ENCODE peak calls at places on chromosome 19, in five cellular contexts. N is IMR-90, H is H9, R is H1, J is mesendoderm. L is an unnamed sample.

GRCh38 chr19:33444993-33445751 is 71.7 kb downstream of the CEBPG start:
- DNase-seq in J (no peak), H (no peak), R (no peak), N (peak), L (no peak)

GRCh38 chr19:17555929-17556813 is 722 bp downstream of the COLGALT1 start:
- DNase-seq in R (no peak), H (peak), J (peak), N (peak), L (peak)

GRCh38 chr19:41376241-41376997 is at the start of gene TMEM91:
- DNase-seq in J (peak), R (no peak), H (peak), N (no peak), L (no peak)

GRCh38 chr19:45405435-45406164 is 731 bp upstream of the PPP1R13L start:
- DNase-seq in N (peak), J (peak), H (peak), R (no peak), L (peak)

GRCh38 chr19:39046037-39046821 is 13.9 kb upstream of the FBXO27 start:
- DNase-seq in J (peak), N (no peak), H (no peak), R (no peak), L (no peak)

GRCh38 chr19:38210458-38210987 is 13.5 kb downstream of the DPF1 start:
- DNase-seq in N (peak), H (peak), R (no peak), J (peak), L (peak)

GRCh38 chr19:33497778-33498175 is 23.8 kb downstream of the PEPD start:
- DNase-seq in J (no peak), H (no peak), N (no peak), R (no peak), L (no peak)

GRCh38 chr19:18655173-18655844 is 18.5 kb downstream of the KLHL26 start:
- DNase-seq in J (no peak), N (no peak), R (no peak), H (no peak), L (no peak)

GRCh38 chr19:4327252-4327876 is 11.3 kb downstream of the STAP2 start:
- DNase-seq in H (peak), R (peak), J (peak), N (peak), L (peak)

GRCh38 chr19:50330365-50331078 is 1.3 kb upstream of the KCNC3 start:
- DNase-seq in H (peak), J (peak), R (peak), N (peak), L (peak)

GRCh38 chr19:4830768-4831265 is 695 bp downstream of the TICAM1 start:
- DNase-seq in N (no peak), J (no peak), R (no peak), H (no peak), L (no peak)

GRCh38 chr19:3879656-3880055 is 829 bp upstream of the ATCAY start:
- DNase-seq in J (no peak), R (no peak), N (no peak), H (no peak), L (no peak)

GRCh38 chr19:35211545-35212230 is 16.9 kb downstream of the FAM187B start:
- DNase-seq in R (no peak), H (no peak), N (no peak), J (no peak), L (no peak)

GRCh38 chr19:55165952-55166529 is 372 bp downstream of the DNAAF3 start:
- DNase-seq in J (peak), R (no peak), H (peak), N (peak), L (peak)

GRCh38 chr19:57850553-57851017 is 926 bp downstream of the ZNF587 start:
- DNase-seq in R (no peak), J (peak), H (peak), N (peak), L (peak)

GRCh38 chr19:46926201-46927071 is 65.6 kb downstream of the ARHGAP35 start:
- DNase-seq in J (no peak), N (no peak), H (no peak), R (no peak), L (no peak)

GRCh38 chr19:18587962-18588610 is 512 bp upstream of the REX1BD start:
- DNase-seq in R (no peak), J (no peak), N (no peak), H (peak), L (no peak)

GRCh38 chr19:4390017-4390861 is 10.1 kb downstream of the SH3GL1 start:
- DNase-seq in R (peak), J (peak), N (peak), H (peak), L (no peak)

GRCh38 chr19:54136864-54137113 is 773 bp upstream of the CNOT3 start:
- DNase-seq in H (no peak), R (no peak), N (no peak), J (no peak), L (no peak)
- H3K23ac ChIP-seq in H (no peak), R (no peak), N (peak), J (no peak), L (peak)

GRCh38 chr19:13115936-13116281 is 631 bp downstream of the TRMT1 start:
- DNase-seq in H (peak), N (no peak), R (no peak), J (no peak), L (no peak)

GRCh38 chr19:13117772-13118423 is at the start of gene NACC1:
- DNase-seq in H (peak), N (peak), J (peak), R (peak), L (peak)

GRCh38 chr19:13118424-13119193 is 545 bp downstream of the NACC1 start:
- DNase-seq in N (peak), R (peak), J (peak), H (peak), L (peak)

GRCh38 chr19:13117176-13117771 is 734 bp upstream of the TRMT1 start:
- DNase-seq in J (no peak), N (no peak), R (no peak), H (no peak), L (no peak)

DNA sequence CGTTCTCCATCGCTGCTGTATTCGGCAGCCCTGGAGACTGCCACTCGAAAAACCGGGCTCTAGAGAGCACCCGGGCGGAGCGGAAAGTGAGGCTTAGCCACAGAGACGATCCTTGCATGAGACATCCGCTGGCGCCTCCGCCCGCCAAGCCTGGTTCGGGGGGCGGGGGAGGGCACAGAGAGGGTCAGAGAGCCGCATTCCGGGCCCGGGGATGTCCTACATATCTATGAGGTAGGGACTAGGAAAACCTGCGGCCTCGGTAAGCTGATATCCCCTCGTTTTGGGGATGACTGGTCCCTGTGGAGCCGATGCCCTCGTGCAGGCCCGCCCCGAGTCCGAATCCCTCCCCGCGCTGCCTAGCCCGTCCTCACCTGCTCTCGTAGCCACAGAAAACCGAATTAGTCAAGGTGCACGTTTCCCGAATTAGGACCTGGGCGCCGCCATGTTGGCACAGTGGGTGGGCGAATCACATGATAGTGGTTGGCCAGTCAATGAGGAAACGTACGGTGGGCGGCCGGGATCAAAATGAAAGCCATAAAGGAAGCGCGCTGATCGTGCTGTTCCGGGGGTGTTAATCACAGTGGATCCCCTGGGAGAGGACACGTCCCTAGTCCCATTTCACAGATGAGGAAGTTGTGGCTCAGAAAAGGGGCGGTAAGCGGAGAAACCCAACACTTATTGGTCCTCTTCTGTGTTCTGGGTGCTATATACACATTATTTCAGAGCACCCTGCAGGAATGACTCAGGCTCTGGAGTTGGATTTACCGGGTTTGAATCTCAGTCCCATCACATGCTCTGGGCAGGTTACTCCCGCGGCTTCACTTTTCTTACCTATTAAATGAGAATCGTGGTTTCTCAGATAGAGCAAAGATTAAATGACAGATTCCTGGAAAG is at the start of gene TRMT1:
- DNase-seq in R (peak), N (peak), H (peak), J (peak), L (peak)
- H2BK120ac ChIP-seq in R (no peak), N (peak), H (no peak), J (no peak), L (no peak)

DNA sequence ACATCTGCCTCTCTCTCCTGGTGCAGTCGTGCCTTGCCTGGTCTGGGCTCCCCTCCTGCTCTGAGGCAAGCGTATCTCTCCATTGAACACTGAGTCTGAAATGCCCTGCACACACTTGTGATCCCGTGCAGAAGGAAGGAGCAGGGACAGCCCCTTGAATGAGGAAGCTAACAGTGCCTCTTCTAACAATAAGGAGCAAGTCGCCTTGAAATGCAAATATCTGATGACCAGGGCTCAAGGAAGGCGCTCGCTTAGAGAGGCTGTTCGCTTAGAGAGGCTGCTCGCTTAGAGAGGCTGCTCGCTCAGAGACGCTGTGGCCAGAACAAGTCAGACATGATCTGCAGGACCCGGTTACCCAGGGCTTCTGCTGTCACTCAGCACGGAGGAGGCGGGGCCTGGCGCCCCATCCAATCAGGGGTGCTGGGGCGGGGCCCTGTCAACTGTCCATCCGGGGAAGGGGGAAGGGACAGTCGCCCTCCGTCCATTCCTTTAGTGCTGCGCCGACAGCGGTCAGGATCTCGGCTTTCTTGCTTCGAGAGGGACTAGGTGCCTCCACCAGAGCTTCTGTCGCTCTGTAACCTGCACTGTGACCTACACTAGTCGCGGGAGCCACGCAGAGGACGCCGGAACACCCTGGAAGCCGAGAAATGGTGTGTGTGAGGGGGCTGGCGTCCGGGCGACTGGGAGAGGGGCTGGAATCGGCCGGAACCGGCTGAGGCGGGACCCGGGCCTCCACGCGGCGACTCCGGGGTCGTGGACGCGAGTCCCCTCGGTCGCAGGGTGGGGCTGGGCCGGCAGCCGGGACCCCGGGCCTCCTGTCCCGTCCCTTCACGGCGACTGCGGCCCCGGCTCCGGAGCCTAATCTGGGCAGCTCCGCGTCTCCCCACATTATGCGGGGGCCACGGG is at the start of gene ZNF440:
- DNase-seq in R (peak), J (peak), N (peak), H (peak), L (peak)
- H3K23ac ChIP-seq in R (no peak), J (no peak), N (peak), H (no peak), L (peak)

GRCh38 chr19:53768401-53768800 is 55.7 kb downstream of the NLRP12 start:
- DNase-seq in J (no peak), R (no peak), N (no peak), H (no peak), L (no peak)

GRCh38 chr19:53772943-53773342 is 51.2 kb downstream of the NLRP12 start:
- DNase-seq in N (peak), J (peak), H (peak), R (no peak), L (peak)

GRCh38 chr19:53774011-53774410 is 50.1 kb downstream of the NLRP12 start:
- DNase-seq in H (no peak), N (no peak), R (no peak), J (peak), L (no peak)

GRCh38 chr19:53775524-53775923 is 48.6 kb downstream of the NLRP12 start:
- DNase-seq in J (no peak), N (no peak), H (no peak), R (no peak), L (no peak)

DNA sequence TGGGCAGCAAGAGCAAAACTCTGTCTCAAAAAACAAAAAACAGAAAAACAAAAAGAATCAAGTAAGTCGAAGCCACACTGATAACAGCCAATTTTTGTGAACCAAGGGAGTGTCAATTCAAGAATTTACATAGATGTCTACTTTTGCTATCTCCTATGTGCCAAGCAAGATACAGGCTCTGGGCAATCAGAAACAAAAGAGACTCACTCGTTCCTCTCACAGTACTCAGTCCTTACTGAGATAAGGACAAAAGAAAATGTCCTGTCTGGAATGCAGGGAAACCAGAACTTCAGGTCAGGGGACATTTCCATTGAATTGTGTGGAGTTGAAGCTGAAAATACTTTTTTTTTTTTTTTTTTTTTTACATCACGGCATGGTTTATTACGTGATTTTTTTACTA is 53.0 kb downstream of the NLRP12 start:
- DNase-seq in J (peak), N (no peak), R (no peak), H (peak), L (no peak)
- H2BK120ac ChIP-seq in J (no peak), N (no peak), R (no peak), H (no peak), L (no peak)

DNA sequence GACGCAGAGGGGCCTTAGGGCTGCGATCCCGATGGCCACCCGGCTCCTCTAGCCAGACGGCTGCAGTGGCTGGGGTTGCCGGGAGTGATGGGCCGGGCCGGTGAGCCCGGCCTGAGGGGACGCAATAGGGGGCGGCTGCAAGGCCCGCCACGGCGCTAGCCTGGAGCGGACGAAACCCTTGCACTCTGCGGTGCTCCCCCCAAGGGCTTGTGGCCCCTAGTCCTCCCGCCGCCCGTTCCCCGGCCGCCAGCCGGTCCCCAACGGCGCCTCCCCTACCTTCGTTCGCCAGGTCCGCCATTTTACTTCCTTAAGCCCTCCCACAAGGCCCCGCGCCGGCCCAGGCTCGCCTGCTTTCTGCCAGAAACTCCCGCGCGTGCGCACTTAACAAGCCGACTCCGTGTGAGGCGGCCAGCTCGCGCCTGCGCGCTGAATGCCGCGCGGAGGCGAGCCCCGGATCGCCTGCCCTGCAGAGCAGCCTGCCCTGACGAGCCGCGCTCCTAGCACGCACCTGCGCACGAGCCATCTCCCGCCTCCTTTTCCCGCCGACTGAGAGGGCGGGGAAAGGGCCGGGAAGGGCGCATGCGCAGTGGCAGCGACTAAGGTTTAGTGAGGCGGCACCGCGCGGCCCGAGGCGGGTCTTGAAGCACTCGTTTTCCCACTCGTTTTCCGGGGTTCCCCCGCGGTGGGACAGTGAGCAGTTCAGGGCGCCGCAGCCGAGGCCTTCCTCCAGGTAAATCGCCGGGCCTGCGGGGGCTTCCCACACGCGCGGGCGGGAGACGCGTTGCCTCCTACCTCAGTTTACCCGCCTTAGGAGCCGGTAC is at the start of gene RANBP3:
- DNase-seq in H (peak), R (peak), J (peak), N (peak), L (peak)
- H3K23ac ChIP-seq in H (no peak), R (no peak), J (peak), N (peak), L (peak)

DNA sequence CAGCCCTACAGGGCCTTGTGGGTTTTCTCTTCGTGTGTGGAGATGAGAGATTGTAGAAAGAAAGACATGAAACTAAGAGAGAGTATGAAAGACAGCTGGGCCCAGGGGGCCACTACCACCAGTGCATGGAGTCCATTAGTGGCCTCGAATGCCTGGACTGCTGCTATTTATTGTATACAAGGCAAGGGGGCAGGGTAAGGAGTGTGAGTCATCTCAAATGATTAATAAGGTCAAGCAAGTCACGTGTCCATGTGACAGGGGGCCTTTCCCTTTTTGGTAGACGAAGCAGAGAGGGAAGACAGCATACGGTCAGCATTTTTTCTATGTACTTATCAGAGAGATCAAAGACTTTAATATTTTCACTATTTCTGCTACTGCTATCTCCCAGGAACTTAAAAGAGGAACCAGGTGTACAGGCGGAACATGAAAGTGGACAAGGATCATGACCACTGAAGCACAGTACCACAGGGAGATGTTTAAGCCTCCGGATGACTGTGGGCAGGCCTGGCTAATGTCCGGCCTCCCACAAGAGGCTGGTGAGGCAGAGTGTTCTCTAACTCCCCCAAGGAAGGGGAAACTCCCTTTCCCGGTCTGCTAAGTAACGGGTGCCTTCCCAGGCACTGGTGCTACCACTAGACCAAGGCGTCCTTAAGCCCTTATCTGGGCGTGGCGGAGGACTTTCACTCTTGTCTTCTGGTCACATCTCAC is 25.5 kb downstream of the FGF21 start:
- DNase-seq in H (no peak), N (peak), R (no peak), J (no peak), L (no peak)
- H2BK120ac ChIP-seq in H (no peak), N (peak), R (no peak), J (no peak), L (no peak)

L was measured in neuronal stem cell.